ENCODE peak calls at places on chromosomes 13 and 19, in eight cellular contexts. E is right lobe of liver; D is colonic mucosa; Y is astrocyte; J is RWPE1; N is heart left ventricle; G is body of pancreas; L is CD4-positive, alpha-beta T cell. O is an unnamed sample.

GRCh38 chr19:5624741-5625140 is 1.9 kb downstream of the SAFB start:
- DNase-seq in E (no peak), D (no peak), Y (no peak), J (no peak), N (no peak), G (no peak), L (no peak), O (no peak)

GRCh38 chr19:49155005-49155826 is at the start of gene HRC:
- DNase-seq in E (no peak), D (no peak), Y (no peak), J (no peak), N (peak; percentile 84), G (no peak), L (no peak), O (no peak)

GRCh38 chr13:40994581-40995230 is 24.4 kb downstream of the ELF1 start:
- DNase-seq in E (no peak), D (no peak), Y (no peak), J (no peak), N (no peak), G (no peak), L (no peak), O (no peak)

GRCh38 chr13:114131581-114132418 is 623 bp downstream of the RASA3 start:
- DNase-seq in E (no peak), D (no peak), Y (peak; percentile 52), J (no peak), N (peak; percentile 39), G (peak; percentile 34), L (peak; percentile 32), O (no peak)

GRCh38 chr13:23449386-23450162 is 16.1 kb upstream of the SACS start:
- DNase-seq in E (no peak), D (no peak), Y (no peak), J (no peak), N (no peak), G (no peak), L (no peak), O (no peak)

GRCh38 chr19:7366701-7367420 is 18.1 kb downstream of the ARHGEF18 start:
- DNase-seq in E (no peak), D (peak; percentile 33), Y (peak; percentile 26), J (peak; percentile 45), N (no peak), G (no peak), L (no peak), O (no peak)

GRCh38 chr13:114069376-114070097 is 62.9 kb downstream of the RASA3 start:
- DNase-seq in E (peak; percentile 45), D (no peak), Y (no peak), J (no peak), N (no peak), G (no peak), L (no peak), O (no peak)

GRCh38 chr19:49691243-49692101 is 556 bp downstream of the CPT1C start:
- DNase-seq in E (no peak), D (peak; percentile 44), Y (peak; percentile 49), J (no peak), N (peak; percentile 75), G (no peak), L (no peak), O (peak; percentile 84)

GRCh38 chr13:48493076-48493765 is 39.7 kb downstream of the RCBTB2 start:
- DNase-seq in E (no peak), D (no peak), Y (no peak), J (no peak), N (no peak), G (no peak), L (no peak), O (no peak)

GRCh38 chr13:50685491-50685890 is 158.0 kb downstream of the DLEU7 start:
- DNase-seq in E (peak; percentile 60), D (peak; percentile 50), Y (peak; percentile 37), J (no peak), N (peak; percentile 84), G (peak; percentile 32), L (no peak), O (no peak)

GRCh38 chr13:23901365-23901764 is 4.1 kb upstream of the C1QTNF9B start:
- DNase-seq in E (no peak), D (no peak), Y (peak; percentile 38), J (peak; percentile 57), N (no peak), G (no peak), L (no peak), O (no peak)

DNA sequence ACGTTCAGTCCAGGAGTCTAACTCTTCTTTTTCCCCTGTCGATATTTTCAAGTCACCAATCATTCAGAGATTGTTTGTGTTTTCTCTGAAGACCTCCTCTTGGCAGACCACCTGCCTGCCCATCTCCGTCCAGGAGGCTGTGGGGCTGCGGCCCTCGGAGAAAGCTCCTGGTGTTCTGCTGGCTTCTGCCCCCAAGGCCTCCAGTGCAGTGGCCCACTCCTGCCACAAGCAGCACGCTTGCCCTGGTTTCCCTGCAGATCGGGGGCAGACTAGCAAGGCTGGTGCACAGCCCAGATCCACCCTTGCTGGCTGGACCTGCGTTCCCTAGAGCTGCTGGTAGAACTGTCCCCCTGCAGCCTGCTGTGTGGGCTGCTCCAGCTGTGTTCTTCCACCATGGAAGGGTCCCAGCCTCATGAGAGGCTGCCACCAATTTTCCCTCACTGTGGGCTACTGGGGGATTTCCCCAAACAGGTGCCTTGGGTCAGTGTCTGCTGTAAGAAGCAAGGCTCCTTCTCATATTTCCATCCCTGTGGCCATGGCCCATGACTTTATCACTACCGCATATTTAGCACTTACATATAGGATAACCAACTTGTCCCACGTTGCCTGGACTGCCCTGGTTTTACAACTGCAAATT is 43.6 kb upstream of the SERP2 start:
- DNase-seq in E (no peak), D (no peak), Y (no peak), J (no peak), N (no peak), G (no peak), L (no peak), O (no peak)
- TF ChIP-seq CTCF in E (no peak), D (no peak), Y (no peak), J (no peak), N (no peak), G (no peak), L (no peak), O (no peak)

GRCh38 chr19:42635233-42635539 is 40.5 kb upstream of the CEACAM8 start:
- DNase-seq in E (no peak), D (no peak), Y (no peak), J (no peak), N (no peak), G (no peak), L (no peak), O (no peak)

GRCh38 chr19:42629191-42629590 is 34.5 kb upstream of the CEACAM8 start:
- DNase-seq in E (no peak), D (no peak), Y (no peak), J (no peak), N (no peak), G (no peak), L (no peak), O (no peak)

DNA sequence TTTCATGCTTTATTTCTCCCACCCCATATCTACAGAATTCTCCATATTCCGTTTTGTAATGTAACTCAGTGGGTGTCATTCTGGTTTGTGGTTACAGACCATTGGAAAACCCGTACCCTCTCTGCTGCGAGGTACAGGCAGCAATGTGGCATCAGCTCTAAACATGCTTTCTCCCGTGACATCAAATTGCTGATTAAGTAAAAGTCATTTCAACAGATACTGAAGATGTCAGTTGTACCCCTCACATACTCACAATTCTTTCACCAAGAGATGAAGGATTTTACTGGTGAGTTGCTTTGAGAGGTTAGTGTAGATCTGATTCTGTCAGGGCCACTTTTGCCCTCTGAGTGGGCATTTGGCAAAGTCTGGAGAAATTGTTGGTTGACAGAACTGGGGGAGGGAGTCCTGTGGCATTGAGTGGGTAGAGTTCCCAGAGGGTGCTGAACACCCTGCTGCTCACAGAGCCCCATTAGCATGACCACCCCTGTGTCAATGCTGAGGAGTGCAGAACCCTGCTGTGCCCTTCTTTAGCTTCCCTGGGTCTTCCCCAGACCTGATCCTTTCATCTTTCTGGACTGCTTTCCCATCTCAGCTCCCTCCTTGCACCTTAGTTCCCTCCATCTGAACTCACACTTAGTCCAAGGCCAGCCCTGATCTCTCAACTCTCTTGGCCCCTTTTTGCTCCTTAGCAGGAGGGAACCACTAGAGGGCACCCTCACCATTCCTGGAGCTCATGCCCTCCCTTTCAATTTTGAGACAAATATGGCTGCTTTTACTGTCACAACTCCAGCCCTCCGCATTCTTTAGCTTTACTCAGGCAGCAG is 39.9 kb upstream of the CEACAM8 start:
- DNase-seq in E (no peak), D (no peak), Y (no peak), J (peak; percentile 37), N (no peak), G (peak; percentile 51), L (no peak), O (no peak)
- TF ChIP-seq CTCF in E (peak; percentile 65), D (peak; percentile 53), Y (peak; percentile 47), J (peak; percentile 70), N (peak; percentile 46), G (peak; percentile 62), L (peak; percentile 30), O (peak; percentile 49)

DNA sequence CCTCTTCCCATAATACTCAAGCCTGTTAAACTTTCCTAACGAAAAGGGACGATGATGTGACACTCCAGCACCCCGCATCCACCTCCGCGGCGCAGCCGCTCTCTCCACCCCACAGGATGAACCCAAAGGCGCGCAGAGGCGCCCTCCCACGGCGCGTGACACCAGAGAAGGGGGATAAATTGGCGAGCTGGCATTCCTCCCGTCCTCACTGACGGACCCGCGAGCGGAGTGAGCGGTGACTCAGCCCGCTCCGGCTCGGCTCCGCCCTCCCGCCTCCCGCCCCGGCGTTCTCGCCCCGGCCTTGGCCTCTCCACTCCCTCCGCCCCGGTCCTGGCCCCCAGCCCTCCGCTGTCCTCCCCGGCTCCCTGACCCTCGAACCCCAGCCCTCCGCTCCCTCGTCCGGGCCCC is 590 bp downstream of the TUBGCP3 start:
- DNase-seq in E (peak; percentile 91), D (peak; percentile 87), Y (peak; percentile 67), J (peak; percentile 92), N (peak; percentile 91), G (peak; percentile 78), L (peak; percentile 13), O (peak; percentile 61)
- TF ChIP-seq CTCF in E (peak; percentile 7), D (no peak), Y (no peak), J (no peak), N (no peak), G (no peak), L (no peak), O (peak; percentile 38)

GRCh38 chr19:30719189-30719990 is 347.2 kb downstream of the ZNF536 start:
- DNase-seq in E (peak; percentile 87), D (peak; percentile 44), Y (peak; percentile 8), J (peak; percentile 36), N (peak; percentile 79), G (peak; percentile 80), L (no peak), O (peak; percentile 64)
- TF ChIP-seq CTCF in E (peak; percentile 11), D (no peak), Y (no peak), J (peak; percentile 27), N (no peak), G (no peak), L (no peak), O (peak; percentile 33)

DNA sequence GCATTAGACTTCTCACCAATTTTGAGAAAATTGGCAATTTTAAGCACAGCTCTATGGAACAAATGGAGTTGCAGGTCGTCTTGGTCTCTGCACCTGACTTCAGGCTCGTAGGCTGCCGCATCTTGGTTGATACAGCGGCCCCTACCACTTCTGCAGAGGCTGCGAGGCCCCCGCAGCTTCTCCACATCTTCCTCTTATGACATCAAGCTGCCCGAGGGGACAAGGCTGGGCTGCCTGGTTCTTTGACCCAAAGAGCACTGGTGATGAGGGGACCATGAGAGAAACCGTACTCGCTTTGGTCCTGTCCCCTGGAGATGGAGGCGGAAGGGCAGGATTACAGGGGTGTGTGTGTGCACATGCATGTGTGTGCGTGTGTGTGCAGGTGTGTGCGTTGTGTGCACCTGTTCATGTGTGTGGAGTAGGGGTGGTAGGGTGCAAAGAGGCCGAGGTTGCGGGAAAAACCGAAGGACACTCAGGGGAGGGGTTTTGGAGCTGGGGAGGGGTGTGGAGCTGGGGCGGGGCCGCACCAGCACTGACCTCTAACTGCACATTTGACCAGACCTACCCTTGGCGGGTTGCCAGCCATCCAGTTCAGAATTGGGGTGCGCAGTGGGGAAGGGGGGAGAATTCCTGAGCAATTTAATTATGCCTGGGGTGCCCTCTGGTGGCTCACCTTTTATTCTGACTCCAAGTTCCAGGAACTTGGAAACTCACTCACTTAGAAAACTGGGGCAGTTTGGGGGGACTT is 65.1 kb upstream of the ARHGEF7 start:
- DNase-seq in E (no peak), D (peak; percentile 34), Y (no peak), J (peak; percentile 32), N (no peak), G (peak; percentile 56), L (no peak), O (no peak)
- TF ChIP-seq CTCF in E (peak; percentile 46), D (peak; percentile 34), Y (peak; percentile 42), J (peak; percentile 59), N (peak; percentile 55), G (peak; percentile 61), L (no peak), O (peak; percentile 22)